ENCODE peak calls at places on chromosomes 2 and 18, in nine cellular contexts. One of them, this sample, is unnamed. For H3K4me1, the result is how much of the 10 kb centered on the place peaks cover.

GRCh38 chr2:118763797-118764196 is 83.7 kb downstream of the EN1 start:
- DNase-seq in A549: peak
- DNase-seq in colonic mucosa: no peak
- DNase-seq in uterus: no peak
- DNase-seq in tibial nerve: no peak
- DNase-seq in prostate gland: no peak
- DNase-seq in aorta: no peak
- DNase-seq in CD4-positive, alpha-beta memory T cell: no peak
- DNase-seq in neuronal stem cell: no peak
- DNase-seq in this sample: no peak

GRCh38 chr2:1990724-1991123 is 246.4 kb upstream of the PXDN start:
- DNase-seq in A549: no peak
- DNase-seq in colonic mucosa: no peak
- DNase-seq in uterus: no peak
- DNase-seq in tibial nerve: no peak
- DNase-seq in prostate gland: no peak
- DNase-seq in aorta: no peak
- DNase-seq in CD4-positive, alpha-beta memory T cell: no peak
- DNase-seq in neuronal stem cell: no peak
- DNase-seq in this sample: no peak

GRCh38 chr2:199751480-199751879 is 99.5 kb downstream of the FTCDNL1 start:
- DNase-seq in A549: no peak
- DNase-seq in colonic mucosa: no peak
- DNase-seq in uterus: no peak
- DNase-seq in tibial nerve: no peak
- DNase-seq in prostate gland: no peak
- DNase-seq in aorta: no peak
- DNase-seq in CD4-positive, alpha-beta memory T cell: no peak
- DNase-seq in neuronal stem cell: no peak
- DNase-seq in this sample: no peak

GRCh38 chr18:49024808-49025361 is 74.1 kb upstream of the SMAD7 start:
- DNase-seq in A549: no peak
- DNase-seq in colonic mucosa: peak
- DNase-seq in uterus: no peak
- DNase-seq in tibial nerve: no peak
- DNase-seq in prostate gland: no peak
- DNase-seq in aorta: peak
- DNase-seq in CD4-positive, alpha-beta memory T cell: no peak
- DNase-seq in neuronal stem cell: no peak
- DNase-seq in this sample: peak

GRCh38 chr18:50151876-50152275 is 43.1 kb downstream of the MYO5B start:
- DNase-seq in A549: no peak
- DNase-seq in colonic mucosa: no peak
- DNase-seq in uterus: no peak
- DNase-seq in tibial nerve: no peak
- DNase-seq in prostate gland: no peak
- DNase-seq in aorta: no peak
- DNase-seq in CD4-positive, alpha-beta memory T cell: no peak
- DNase-seq in neuronal stem cell: no peak
- DNase-seq in this sample: no peak

GRCh38 chr2:67389788-67390187 is 7.3 kb upstream of the ETAA1 start:
- DNase-seq in A549: no peak
- DNase-seq in colonic mucosa: no peak
- DNase-seq in uterus: no peak
- DNase-seq in tibial nerve: no peak
- DNase-seq in prostate gland: no peak
- DNase-seq in aorta: no peak
- DNase-seq in CD4-positive, alpha-beta memory T cell: no peak
- DNase-seq in neuronal stem cell: no peak
- DNase-seq in this sample: no peak

GRCh38 chr2:175892046-175892445 is 110.0 kb downstream of the LNPK start:
- DNase-seq in A549: no peak
- DNase-seq in colonic mucosa: no peak
- DNase-seq in uterus: no peak
- DNase-seq in tibial nerve: no peak
- DNase-seq in prostate gland: no peak
- DNase-seq in aorta: no peak
- DNase-seq in CD4-positive, alpha-beta memory T cell: no peak
- DNase-seq in neuronal stem cell: no peak
- DNase-seq in this sample: no peak

GRCh38 chr2:61011649-61012048 is 5.9 kb upstream of the PEX13 start:
- DNase-seq in A549: no peak
- DNase-seq in colonic mucosa: no peak
- DNase-seq in uterus: peak
- DNase-seq in tibial nerve: no peak
- DNase-seq in prostate gland: no peak
- DNase-seq in aorta: no peak
- DNase-seq in CD4-positive, alpha-beta memory T cell: no peak
- DNase-seq in neuronal stem cell: no peak
- DNase-seq in this sample: no peak

GRCh38 chr2:49403722-49404507 is 249.6 kb upstream of the FSHR start:
- DNase-seq in A549: no peak
- DNase-seq in colonic mucosa: no peak
- DNase-seq in uterus: no peak
- DNase-seq in tibial nerve: no peak
- DNase-seq in prostate gland: no peak
- DNase-seq in aorta: no peak
- DNase-seq in CD4-positive, alpha-beta memory T cell: no peak
- DNase-seq in neuronal stem cell: no peak
- DNase-seq in this sample: no peak

GRCh38 chr2:239310401-239311061 is 90.3 kb downstream of the HDAC4 start:
- DNase-seq in A549: no peak
- DNase-seq in colonic mucosa: no peak
- DNase-seq in uterus: peak
- DNase-seq in tibial nerve: no peak
- DNase-seq in prostate gland: no peak
- DNase-seq in aorta: peak
- DNase-seq in CD4-positive, alpha-beta memory T cell: no peak
- DNase-seq in neuronal stem cell: no peak
- DNase-seq in this sample: peak

GRCh38 chr2:119460076-119460475 is 28.4 kb downstream of the TMEM37 start:
- DNase-seq in A549: no peak
- DNase-seq in colonic mucosa: no peak
- DNase-seq in uterus: no peak
- DNase-seq in tibial nerve: no peak
- DNase-seq in prostate gland: no peak
- DNase-seq in aorta: no peak
- DNase-seq in CD4-positive, alpha-beta memory T cell: no peak
- DNase-seq in neuronal stem cell: no peak
- DNase-seq in this sample: no peak

GRCh38 chr18:28073658-28074057 is 103.3 kb downstream of the CDH2 start:
- DNase-seq in A549: no peak
- DNase-seq in colonic mucosa: no peak
- DNase-seq in uterus: no peak
- DNase-seq in tibial nerve: no peak
- DNase-seq in prostate gland: no peak
- DNase-seq in aorta: no peak
- DNase-seq in CD4-positive, alpha-beta memory T cell: no peak
- DNase-seq in neuronal stem cell: no peak
- DNase-seq in this sample: no peak

GRCh38 chr2:173119069-173119807 is 43.6 kb downstream of the MAP3K20 start:
- DNase-seq in A549: no peak
- DNase-seq in colonic mucosa: peak
- DNase-seq in uterus: peak
- DNase-seq in tibial nerve: no peak
- DNase-seq in prostate gland: peak
- DNase-seq in aorta: no peak
- DNase-seq in CD4-positive, alpha-beta memory T cell: no peak
- DNase-seq in neuronal stem cell: no peak
- DNase-seq in this sample: no peak

GRCh38 chr2:25251461-25252273 is 83.3 kb upstream of the POMC start:
- DNase-seq in A549: peak
- DNase-seq in colonic mucosa: peak
- DNase-seq in uterus: peak
- DNase-seq in tibial nerve: no peak
- DNase-seq in prostate gland: peak
- DNase-seq in aorta: peak
- DNase-seq in CD4-positive, alpha-beta memory T cell: peak
- DNase-seq in neuronal stem cell: peak
- DNase-seq in this sample: no peak

GRCh38 chr2:127662937-127663565 is 12.3 kb downstream of the LIMS2 start:
- DNase-seq in A549: no peak
- DNase-seq in colonic mucosa: no peak
- DNase-seq in uterus: peak
- DNase-seq in tibial nerve: peak
- DNase-seq in prostate gland: no peak
- DNase-seq in aorta: peak
- DNase-seq in CD4-positive, alpha-beta memory T cell: no peak
- DNase-seq in neuronal stem cell: no peak
- DNase-seq in this sample: no peak

GRCh38 chr2:216858312-216858711 is 1.6 kb downstream of the TNP1 start:
- DNase-seq in A549: no peak
- DNase-seq in colonic mucosa: no peak
- DNase-seq in uterus: no peak
- DNase-seq in tibial nerve: no peak
- DNase-seq in prostate gland: no peak
- DNase-seq in aorta: no peak
- DNase-seq in CD4-positive, alpha-beta memory T cell: no peak
- DNase-seq in neuronal stem cell: no peak
- DNase-seq in this sample: no peak

GRCh38 chr2:135590594-135591290 is 59.5 kb downstream of the R3HDM1 start:
- DNase-seq in A549: no peak
- DNase-seq in colonic mucosa: no peak
- DNase-seq in uterus: no peak
- DNase-seq in tibial nerve: no peak
- DNase-seq in prostate gland: no peak
- DNase-seq in aorta: no peak
- DNase-seq in CD4-positive, alpha-beta memory T cell: no peak
- DNase-seq in neuronal stem cell: no peak
- DNase-seq in this sample: no peak

GRCh38 chr2:107263596-107264090 is 377.7 kb upstream of the ST6GAL2 start:
- DNase-seq in A549: no peak
- DNase-seq in colonic mucosa: no peak
- DNase-seq in uterus: no peak
- DNase-seq in tibial nerve: no peak
- DNase-seq in prostate gland: no peak
- DNase-seq in aorta: no peak
- DNase-seq in CD4-positive, alpha-beta memory T cell: no peak
- DNase-seq in neuronal stem cell: no peak
- DNase-seq in this sample: no peak

GRCh38 chr18:77039196-77040140 is 93.1 kb downstream of the MBP start:
- DNase-seq in A549: no peak
- DNase-seq in colonic mucosa: no peak
- DNase-seq in uterus: no peak
- DNase-seq in tibial nerve: no peak
- DNase-seq in prostate gland: no peak
- DNase-seq in aorta: no peak
- DNase-seq in CD4-positive, alpha-beta memory T cell: no peak
- DNase-seq in neuronal stem cell: no peak
- DNase-seq in this sample: no peak

DNA sequence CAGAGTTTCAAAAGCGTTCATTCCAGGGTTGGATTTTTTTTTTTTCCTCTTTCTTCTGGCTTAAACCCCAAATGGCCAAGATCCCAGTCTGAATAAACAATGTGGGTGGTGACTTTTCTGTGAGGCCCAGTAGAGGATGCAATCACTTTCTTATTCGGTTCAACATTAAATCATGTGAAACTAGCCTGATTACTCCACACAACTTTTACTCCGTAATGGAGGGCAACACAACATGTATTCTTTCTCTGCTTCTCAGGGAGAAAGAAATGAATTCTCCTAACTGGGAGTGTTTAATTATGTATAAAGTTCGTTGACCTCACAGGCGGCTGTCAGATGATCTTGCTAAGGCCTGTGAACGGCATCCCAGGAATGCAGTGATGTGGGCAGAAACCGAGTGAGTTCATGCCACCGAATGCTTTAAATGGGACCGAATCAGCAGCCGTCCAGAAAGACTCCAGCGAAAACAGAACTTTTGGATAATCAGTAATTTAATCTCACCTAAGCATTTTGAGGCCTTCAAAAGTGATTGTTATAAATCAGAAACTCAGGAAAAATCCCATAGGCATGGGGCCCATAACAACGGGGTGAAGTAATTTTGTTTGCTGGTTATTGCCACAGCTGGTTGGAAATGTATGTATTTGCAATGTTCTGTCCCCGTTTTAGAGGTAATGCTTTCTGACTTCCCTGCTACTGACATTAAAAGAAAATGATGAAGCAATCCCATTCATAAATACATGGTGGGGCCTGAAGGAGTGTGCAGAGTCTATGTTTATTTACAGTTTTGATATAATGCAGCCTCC is 81.5 kb downstream of the BCL2 start:
- DNase-seq in A549: peak
- DNase-seq in colonic mucosa: no peak
- DNase-seq in uterus: peak
- DNase-seq in tibial nerve: no peak
- DNase-seq in prostate gland: peak
- DNase-seq in aorta: no peak
- DNase-seq in CD4-positive, alpha-beta memory T cell: no peak
- DNase-seq in neuronal stem cell: peak
- DNase-seq in this sample: peak
- H3K27ac ChIP-seq in A549: peak
- H3K27ac ChIP-seq in colonic mucosa: peak
- H3K27ac ChIP-seq in uterus: peak
- H3K27ac ChIP-seq in tibial nerve: peak
- H3K27ac ChIP-seq in prostate gland: peak
- H3K27ac ChIP-seq in aorta: peak
- H3K27ac ChIP-seq in CD4-positive, alpha-beta memory T cell: no peak
- H3K27ac ChIP-seq in neuronal stem cell: peak
- H3K27ac ChIP-seq in this sample: peak

GRCh38 chr2:11863103-11863502 is 116.7 kb downstream of the LPIN1 start:
- DNase-seq in A549: no peak
- DNase-seq in colonic mucosa: peak
- DNase-seq in uterus: no peak
- DNase-seq in tibial nerve: no peak
- DNase-seq in prostate gland: no peak
- DNase-seq in aorta: no peak
- DNase-seq in CD4-positive, alpha-beta memory T cell: no peak
- DNase-seq in neuronal stem cell: no peak
- DNase-seq in this sample: no peak
- H3K4me3 ChIP-seq in A549: no peak
- H3K4me3 ChIP-seq in colonic mucosa: no peak
- H3K4me3 ChIP-seq in uterus: no peak
- H3K4me3 ChIP-seq in tibial nerve: no peak
- H3K4me3 ChIP-seq in prostate gland: no peak
- H3K4me3 ChIP-seq in aorta: no peak
- H3K4me3 ChIP-seq in CD4-positive, alpha-beta memory T cell: no peak
- H3K4me3 ChIP-seq in neuronal stem cell: no peak
- H3K4me3 ChIP-seq in this sample: no peak

GRCh38 chr2:241561811-241562210 is 3.3 kb downstream of the BOK start:
- DNase-seq in A549: no peak
- DNase-seq in colonic mucosa: peak
- DNase-seq in uterus: peak
- DNase-seq in tibial nerve: no peak
- DNase-seq in prostate gland: peak
- DNase-seq in aorta: peak
- DNase-seq in CD4-positive, alpha-beta memory T cell: no peak
- DNase-seq in neuronal stem cell: no peak
- DNase-seq in this sample: peak
- H3K4me1 ChIP-seq in A549: under half
- H3K4me1 ChIP-seq in colonic mucosa: under half
- H3K4me1 ChIP-seq in uterus: under half
- H3K4me1 ChIP-seq in tibial nerve: under half
- H3K4me1 ChIP-seq in prostate gland: under half
- H3K4me1 ChIP-seq in aorta: under half
- H3K4me1 ChIP-seq in CD4-positive, alpha-beta memory T cell: under half
- H3K4me1 ChIP-seq in neuronal stem cell: under half
- H3K4me1 ChIP-seq in this sample: under half

DNA sequence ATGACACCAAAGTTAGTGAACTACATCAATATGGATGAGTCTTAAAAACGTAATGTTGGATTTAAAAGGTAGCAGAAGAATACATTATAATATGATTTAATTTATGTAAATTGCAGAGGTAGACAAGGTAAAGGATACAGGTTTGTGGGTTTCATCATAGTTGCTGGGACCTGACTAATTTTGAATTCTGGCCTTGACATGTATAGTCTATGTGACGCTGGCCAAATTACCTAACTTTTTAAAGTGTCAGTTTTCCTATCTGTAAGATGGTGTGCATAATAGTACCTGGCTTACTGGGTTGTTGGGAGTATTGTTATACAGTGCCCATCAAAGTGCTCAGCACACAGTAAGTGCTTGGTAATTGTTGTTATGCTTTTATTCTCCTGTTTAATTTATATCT is 34.5 kb downstream of the GALNT1 start:
- DNase-seq in A549: no peak
- DNase-seq in colonic mucosa: no peak
- DNase-seq in uterus: no peak
- DNase-seq in tibial nerve: no peak
- DNase-seq in prostate gland: no peak
- DNase-seq in aorta: no peak
- DNase-seq in CD4-positive, alpha-beta memory T cell: no peak
- DNase-seq in neuronal stem cell: no peak
- DNase-seq in this sample: no peak
- H3K27ac ChIP-seq in A549: peak
- H3K27ac ChIP-seq in colonic mucosa: peak
- H3K27ac ChIP-seq in uterus: no peak
- H3K27ac ChIP-seq in tibial nerve: no peak
- H3K27ac ChIP-seq in prostate gland: no peak
- H3K27ac ChIP-seq in aorta: no peak
- H3K27ac ChIP-seq in CD4-positive, alpha-beta memory T cell: no peak
- H3K27ac ChIP-seq in neuronal stem cell: no peak
- H3K27ac ChIP-seq in this sample: no peak